ENCODE peak calls at places on chromosomes 7 and 10, in five cellular contexts. W is HepG2, G is H1, J is K562, L is GM12878. V is an unnamed sample.
A peak's percentile ranks its signal among the peaks of the same experiment; 100 is the strongest.

GRCh38 chr7:8325067-8325466 is 63.1 kb upstream of the ICA1 start:
- DNase-seq in L (no peak), W (no peak), G (no peak), J (no peak), V (no peak)

GRCh38 chr10:11285171-11285570 is 267.5 kb downstream of the CELF2 start:
- DNase-seq in L (no peak), G (no peak), J (no peak), W (no peak), V (no peak)

GRCh38 chr7:52233248-52233647 is 802.2 kb upstream of the POM121L12 start:
- DNase-seq in W (no peak), G (no peak), L (no peak), J (no peak), V (no peak)

GRCh38 chr7:140398821-140399220 is 491 bp upstream of the SLC37A3 start:
- DNase-seq in W (no peak), J (no peak), G (no peak), L (no peak), V (no peak)

GRCh38 chr10:29780096-29780495 is 145.3 kb upstream of the SVIL start:
- DNase-seq in G (no peak), J (no peak), L (no peak), W (no peak), V (no peak)

GRCh38 chr10:1123198-1123597 is 67.0 kb downstream of the WDR37 start:
- DNase-seq in L (no peak), W (no peak), J (no peak), G (no peak), V (no peak)

GRCh38 chr7:82417898-82418297 is 25.7 kb downstream of the CACNA2D1 start:
- DNase-seq in L (no peak), J (no peak), G (no peak), W (no peak), V (no peak)

GRCh38 chr10:114297136-114297705 is 58.2 kb downstream of the VWA2 start:
- DNase-seq in G (no peak), L (no peak), W (no peak), J (no peak), V (no peak)

GRCh38 chr7:45589061-45589460 is 14.9 kb downstream of the ADCY1 start:
- DNase-seq in J (no peak), W (no peak), L (no peak), G (no peak), V (no peak)

GRCh38 chr7:73829505-73829904 is 1.3 kb upstream of the CLDN4 start:
- DNase-seq in W (no peak), J (no peak), L (no peak), G (no peak), V (no peak)

GRCh38 chr10:47319798-47320197 is 2.5 kb upstream of the GDF2 start:
- DNase-seq in L (no peak), J (no peak), W (no peak), G (no peak), V (no peak)

GRCh38 chr7:103637080-103637479 is 191.1 kb upstream of the SLC26A5 start:
- DNase-seq in G (no peak), L (no peak), W (no peak), J (no peak), V (no peak)

GRCh38 chr7:86793129-86793528 is 149.4 kb downstream of the GRM3 start:
- DNase-seq in L (no peak), G (no peak), W (no peak), J (no peak), V (no peak)

GRCh38 chr7:28378574-28379149 is 33.7 kb upstream of the CREB5 start:
- DNase-seq in L (no peak), W (no peak), G (no peak), J (no peak), V (no peak)

GRCh38 chr7:27154369-27154768 is 2.0 kb upstream of the HOXA3 start:
- DNase-seq in W (no peak), L (no peak), J (no peak), G (no peak), V (no peak)

GRCh38 chr7:154862153-154862791 is 140.7 kb downstream of the PAXIP1 start:
- DNase-seq in L (no peak), J (no peak), G (no peak), W (no peak), V (no peak)

GRCh38 chr7:82057476-82057875 is 287.6 kb upstream of the HGF start:
- DNase-seq in J (no peak), L (no peak), W (no peak), G (no peak), V (no peak)

GRCh38 chr10:112446855-112447691 is at the start of the genes VTI1A and ZDHHC6:
- DNase-seq in J (peak; percentile 73), L (peak; percentile 37), W (peak; percentile 81), G (peak; percentile 43), V (peak; percentile 91)

GRCh38 chr10:100333821-100334469 is 3.9 kb upstream of the PKD2L1 start:
- DNase-seq in J (no peak), L (no peak), G (no peak), W (no peak), V (no peak)

GRCh38 chr10:42940487-42941157 is 136.2 kb upstream of the RET start:
- DNase-seq in L (no peak), G (no peak), W (no peak), J (no peak), V (no peak)

GRCh38 chr7:130566898-130567280 is 75.0 kb downstream of the MEST start:
- DNase-seq in L (no peak), W (no peak), J (no peak), G (no peak), V (no peak)

GRCh38 chr7:130560972-130561371 is 69.1 kb downstream of the MEST start:
- DNase-seq in G (peak; percentile 1), L (peak; percentile 40), J (no peak), W (peak; percentile 20), V (peak; percentile 26)

GRCh38 chr7:130566168-130566897 is 74.4 kb downstream of the MEST start:
- DNase-seq in J (no peak), G (no peak), W (no peak), L (no peak), V (no peak)
- H2AFZ ChIP-seq in J (no peak overlapping the region), G (no peak overlapping the region), W (no peak overlapping the region), L (no peak overlapping the region), V (no peak overlapping the region)

GRCh38 chr7:90660819-90661218 is 64.7 kb downstream of the CDK14 start:
- DNase-seq in W (no peak), G (no peak), L (no peak), J (no peak), V (no peak)
- TF ChIP-seq SP1 in W (no peak), G (no peak), L (no peak), J (no peak), V (no peak)

DNA sequence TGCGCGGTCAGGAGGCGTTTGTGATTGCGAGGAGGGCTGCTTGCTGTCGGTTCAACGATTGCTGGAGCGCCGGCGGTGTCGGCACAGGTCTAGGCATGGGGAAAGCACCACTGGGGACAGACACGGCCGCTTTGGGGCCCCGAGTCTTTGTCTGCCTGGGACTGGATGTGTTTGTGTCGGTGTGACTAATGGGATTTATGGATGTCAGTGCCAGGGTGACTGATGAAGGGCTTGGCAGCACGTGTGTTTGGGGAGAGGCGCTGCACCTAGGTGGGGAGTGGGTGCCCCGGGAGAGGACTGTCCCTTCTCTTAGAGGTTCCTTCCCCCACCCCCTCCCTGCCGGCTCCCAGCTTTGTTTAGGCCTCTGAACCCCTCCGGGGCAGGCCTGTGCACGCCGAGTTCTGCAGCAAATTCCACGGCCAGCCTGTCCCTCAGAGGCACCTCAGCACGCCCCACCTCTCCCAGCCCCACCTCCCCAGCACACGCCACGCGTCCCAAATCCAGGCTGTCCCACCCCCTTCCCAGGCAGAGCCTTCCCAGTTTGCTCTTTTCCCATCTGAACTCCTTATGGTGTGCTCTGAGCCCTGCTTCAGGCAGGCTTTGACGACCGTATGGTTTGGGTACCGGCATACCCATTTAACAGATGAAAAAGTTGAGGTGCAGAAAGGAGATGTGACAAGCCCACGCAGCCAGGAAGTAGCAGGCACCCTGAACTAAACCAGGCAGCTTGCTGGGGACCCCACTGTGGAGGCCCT is 6.4 kb upstream of the TNRC18 start:
- DNase-seq in J (no peak), W (no peak), L (no peak), G (no peak), V (no peak)
- TF ChIP-seq SRF in J (no peak), W (no peak), L (no peak), G (no peak), V (no peak)

GRCh38 chr10:78756604-78757442 is 311.9 kb upstream of the ZMIZ1 start:
- DNase-seq in W (peak; percentile 90), G (no peak), L (no peak), J (no peak), V (peak; percentile 64)
- H2AFZ ChIP-seq in W (no peak overlapping the region), G (no peak overlapping the region), L (no peak overlapping the region), J (no peak overlapping the region), V (peak overlapping the region; percentile 71)

GRCh38 chr7:152666078-152666477 is 9.9 kb downstream of the XRCC2 start:
- DNase-seq in G (no peak), W (no peak), L (no peak), J (no peak), V (no peak)

GRCh38 chr7:152663101-152663740 is 12.7 kb downstream of the XRCC2 start:
- DNase-seq in L (no peak), W (no peak), G (no peak), J (no peak), V (no peak)

GRCh38 chr7:152664636-152665035 is 11.3 kb downstream of the XRCC2 start:
- DNase-seq in L (no peak), G (no peak), W (peak; percentile 37), J (no peak), V (no peak)

GRCh38 chr7:152661479-152661878 is 14.5 kb downstream of the XRCC2 start:
- DNase-seq in L (no peak), G (no peak), J (no peak), W (no peak), V (no peak)

GRCh38 chr7:152663926-152664325 is 12.0 kb downstream of the XRCC2 start:
- DNase-seq in L (no peak), W (peak; percentile 53), G (no peak), J (no peak), V (no peak)
- TF ChIP-seq SP1 in L (no peak), W (no peak), G (no peak), J (no peak), V (no peak)

GRCh38 chr10:101897633-101898032 is 54.0 kb upstream of the KCNIP2 start:
- DNase-seq in L (no peak), W (no peak), J (no peak), G (no peak), V (no peak)
- TF ChIP-seq SRF in L (no peak), W (no peak), J (no peak), G (no peak), V (no peak)

DNA sequence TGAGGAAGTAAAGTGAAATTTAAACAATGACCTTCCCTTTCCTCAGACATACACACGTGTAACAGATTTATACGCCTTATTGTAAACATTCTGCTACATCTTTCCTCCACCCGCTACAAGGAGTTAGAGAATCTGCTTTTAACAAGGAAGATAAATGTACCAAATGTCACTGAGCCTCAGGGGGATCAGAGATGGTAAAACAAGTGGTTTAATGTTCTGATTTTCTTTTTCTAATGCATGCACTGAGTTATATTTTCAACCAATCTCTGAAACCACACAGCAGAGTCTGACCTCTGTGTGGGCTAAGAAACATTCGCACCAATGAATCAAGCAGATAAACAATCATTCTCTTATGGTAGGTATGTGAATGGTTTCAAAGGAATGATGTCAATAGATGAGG is 599.5 kb downstream of the ARL4A start:
- DNase-seq in W (no peak), G (no peak), J (no peak), L (no peak), V (no peak)
- H2AFZ ChIP-seq in W (no peak overlapping the region), G (no peak overlapping the region), J (no peak overlapping the region), L (no peak overlapping the region), V (no peak overlapping the region)

V was measured in HCT116.